ENCODE peak calls at places on chromosomes 2 and 18, in eight cellular contexts. V, Z, P, K, N, C, M and A are unnamed samples.

GRCh38 chr2:36967236-36967876 is 1.0 kb upstream of the STRN start:
- DNase-seq in K (no peak), Z (no peak), N (no peak), M (peak), C (peak), V (no peak), P (peak), A (no peak)

GRCh38 chr2:9231291-9232165 is 24.9 kb downstream of the ASAP2 start:
- DNase-seq in K (no peak), P (no peak), C (no peak), M (no peak), N (no peak), Z (no peak), V (no peak), A (no peak)

GRCh38 chr2:24087032-24087431 is 2.4 kb upstream of the TP53I3 start:
- DNase-seq in Z (no peak), V (no peak), K (no peak), P (no peak), C (no peak), N (no peak), M (no peak), A (no peak)

GRCh38 chr2:99975386-99975785 is 167.0 kb downstream of the AFF3 start:
- DNase-seq in P (no peak), K (no peak), V (no peak), Z (peak), M (peak), C (no peak), N (no peak), A (no peak)

GRCh38 chr2:9211496-9211895 is 4.9 kb downstream of the ASAP2 start:
- DNase-seq in P (no peak), K (no peak), C (no peak), Z (no peak), M (no peak), N (no peak), V (no peak), A (no peak)

GRCh38 chr2:70069049-70069448 is 18.2 kb upstream of the PCBP1 start:
- DNase-seq in Z (no peak), K (no peak), V (peak), M (no peak), C (peak), N (no peak), P (no peak), A (no peak)

GRCh38 chr18:8685141-8685913 is 20.0 kb upstream of the MTCL1 start:
- DNase-seq in K (no peak), M (peak), P (peak), V (no peak), Z (no peak), C (no peak), N (no peak), A (no peak)

GRCh38 chr2:240620149-240620731 is 5.0 kb upstream of the GPR35 start:
- DNase-seq in C (peak), K (no peak), V (no peak), P (no peak), N (no peak), Z (no peak), M (no peak), A (no peak)

GRCh38 chr2:141710589-141711239 is 420.1 kb downstream of the LRP1B start:
- DNase-seq in N (no peak), P (no peak), Z (no peak), K (no peak), C (no peak), V (no peak), M (no peak), A (no peak)

GRCh38 chr18:46423226-46423805 is 233.7 kb downstream of the LOXHD1 start:
- DNase-seq in M (no peak), V (no peak), Z (no peak), C (peak), P (no peak), K (no peak), N (no peak), A (no peak)

GRCh38 chr2:3479430-3480320 is 39.7 kb downstream of the ADI1 start:
- DNase-seq in V (no peak), P (no peak), C (no peak), M (no peak), K (no peak), N (no peak), Z (no peak), A (no peak)

GRCh38 chr2:70123051-70123828 is 36.0 kb downstream of the PCBP1 start:
- DNase-seq in P (no peak), K (no peak), N (peak), Z (no peak), V (no peak), C (peak), M (peak), A (no peak)

GRCh38 chr2:165743442-165743841 is 50.6 kb downstream of the GALNT3 start:
- DNase-seq in M (no peak), V (no peak), Z (no peak), N (no peak), P (no peak), K (no peak), C (no peak), A (no peak)

GRCh38 chr18:56709463-56709862 is 58.3 kb downstream of the WDR7 start:
- DNase-seq in N (no peak), P (no peak), M (peak), K (peak), Z (peak), C (peak), V (no peak), A (no peak)

GRCh38 chr18:79524181-79525078 is 128.7 kb downstream of the NFATC1 start:
- DNase-seq in N (no peak), P (no peak), K (no peak), V (peak), C (peak), M (no peak), Z (no peak), A (no peak)

GRCh38 chr2:14960686-14961324 is 328.3 kb downstream of the LRATD1 start:
- DNase-seq in K (no peak), N (no peak), V (no peak), M (no peak), P (no peak), C (no peak), Z (no peak), A (no peak)

GRCh38 chr2:129481306-129482219 is 497.9 kb upstream of the RAB6C start:
- DNase-seq in K (no peak), P (no peak), V (no peak), M (no peak), Z (no peak), C (no peak), N (no peak), A (no peak)

GRCh38 chr2:239214725-239215124 is 186.1 kb downstream of the HDAC4 start:
- DNase-seq in C (no peak), K (no peak), Z (no peak), P (no peak), V (no peak), N (no peak), M (no peak), A (no peak)

GRCh38 chr18:43141208-43141607 is 25.7 kb upstream of the RIT2 start:
- DNase-seq in K (no peak), M (no peak), N (no peak), Z (no peak), C (no peak), P (no peak), V (no peak), A (no peak)

GRCh38 chr2:36594849-36595248 is 3.1 kb downstream of the FEZ2 start:
- DNase-seq in K (no peak), P (no peak), V (no peak), Z (no peak), M (no peak), C (peak), N (no peak), A (no peak)

GRCh38 chr2:98867539-98868309 is 68.3 kb downstream of the CRACDL start:
- DNase-seq in P (no peak), Z (no peak), V (no peak), K (no peak), C (no peak), N (no peak), M (no peak), A (no peak)

GRCh38 chr2:26086155-26086634 is 52.3 kb downstream of the RAB10 start:
- DNase-seq in V (no peak), P (no peak), Z (peak), C (no peak), M (peak), N (no peak), K (peak), A (no peak)

GRCh38 chr2:149586063-149586462 is 1.5 kb downstream of the MMADHC start:
- DNase-seq in M (no peak), N (no peak), K (no peak), C (no peak), V (no peak), Z (no peak), P (no peak), A (no peak)

GRCh38 chr18:5543036-5543671 is 643 bp downstream of the EPB41L3 start:
- DNase-seq in K (no peak), M (no peak), C (no peak), Z (no peak), N (no peak), P (peak), V (no peak), A (peak)

GRCh38 chr18:44839239-44839666 is 158.6 kb downstream of the SETBP1 start:
- DNase-seq in N (peak), K (no peak), Z (peak), V (peak), C (peak), P (peak), M (peak), A (peak)

GRCh38 chr2:199663157-199663556 is 187.8 kb downstream of the FTCDNL1 start:
- DNase-seq in N (no peak), C (no peak), K (no peak), V (no peak), P (no peak), M (no peak), Z (no peak), A (no peak)

GRCh38 chr18:21820035-21820810 is 79.6 kb downstream of the MIB1 start:
- DNase-seq in P (no peak), C (no peak), Z (no peak), K (peak), V (no peak), M (peak), N (no peak), A (no peak)

GRCh38 chr2:19574788-19575260 is 216.4 kb upstream of the OSR1 start:
- DNase-seq in P (no peak), Z (peak), M (peak), N (no peak), C (peak), K (no peak), V (no peak), A (no peak)

GRCh38 chr18:36415606-36416005 is 118.1 kb downstream of the FHOD3 start:
- DNase-seq in V (no peak), N (no peak), M (no peak), Z (no peak), K (no peak), C (no peak), P (no peak), A (no peak)

GRCh38 chr2:24164416-24164973 is 10.4 kb upstream of the FAM228A start:
- DNase-seq in M (peak), N (no peak), Z (no peak), K (peak), C (peak), P (no peak), V (peak), A (no peak)